ENCODE peak calls at places on chromosomes 12 and 14, in eight cellular contexts. U, J, A, L, N, H, Q and I are unnamed samples.

GRCh38 chr12:68036642-68037041 is 47.4 kb downstream of the IFNG-AS1 start:
- DNase-seq in U (no peak), J (no peak), A (no peak), L (peak), N (no peak), H (no peak), Q (no peak), I (no peak)

GRCh38 chr14:69699743-69700309 is 67.1 kb upstream of the SRSF5 start:
- DNase-seq in U (no peak), J (no peak), A (no peak), L (no peak), N (no peak), H (no peak), Q (no peak), I (no peak)

GRCh38 chr14:33899723-33900341 is 51.0 kb downstream of the EGLN3 start:
- DNase-seq in U (no peak), J (no peak), A (no peak), L (no peak), N (no peak), H (no peak), Q (no peak), I (no peak)

GRCh38 chr12:62211510-62211909 is 48.7 kb upstream of the USP15 start:
- DNase-seq in U (peak), J (no peak), A (no peak), L (no peak), N (peak), H (no peak), Q (no peak), I (no peak)

GRCh38 chr14:91575469-91576208 is 65.5 kb upstream of the PPP4R3A start:
- DNase-seq in U (no peak), J (no peak), A (no peak), L (no peak), N (no peak), H (no peak), Q (no peak), I (no peak)

GRCh38 chr12:120412421-120412820 is 25.5 kb upstream of the COX6A1 start:
- DNase-seq in U (no peak), J (no peak), A (no peak), L (no peak), N (no peak), H (no peak), Q (no peak), I (no peak)

GRCh38 chr14:44404021-44404420 is 103.1 kb downstream of the FSCB start:
- DNase-seq in U (no peak), J (no peak), A (no peak), L (no peak), N (peak), H (no peak), Q (no peak), I (no peak)

GRCh38 chr12:67705394-67706370 is 57.1 kb downstream of the DYRK2 start:
- DNase-seq in U (peak), J (no peak), A (no peak), L (no peak), N (peak), H (no peak), Q (no peak), I (no peak)

GRCh38 chr12:3004655-3005565 is 45.7 kb downstream of the TEAD4 start:
- DNase-seq in U (peak), J (no peak), A (no peak), L (no peak), N (peak), H (no peak), Q (no peak), I (no peak)

GRCh38 chr12:131939007-131939406 is 9.9 kb downstream of the PUS1 start:
- DNase-seq in U (no peak), J (no peak), A (no peak), L (no peak), N (no peak), H (no peak), Q (no peak), I (no peak)

GRCh38 chr12:130993759-130994670 is 40.3 kb downstream of the ADGRD1 start:
- DNase-seq in U (no peak), J (no peak), A (no peak), L (no peak), N (no peak), H (no peak), Q (no peak), I (no peak)

GRCh38 chr12:41184864-41185263 is 3.3 kb upstream of the PDZRN4 start:
- DNase-seq in U (peak), J (no peak), A (no peak), L (no peak), N (no peak), H (no peak), Q (no peak), I (no peak)

GRCh38 chr12:112350593-112351592 is 31.3 kb downstream of the HECTD4 start:
- DNase-seq in U (peak), J (no peak), A (no peak), L (no peak), N (no peak), H (no peak), Q (no peak), I (no peak)

GRCh38 chr12:104973250-104973649 is 12.9 kb upstream of the NOPCHAP1 start:
- DNase-seq in U (no peak), J (no peak), A (no peak), L (no peak), N (no peak), H (no peak), Q (no peak), I (no peak)

GRCh38 chr12:72144553-72144952 is 127.6 kb upstream of the TRHDE start:
- DNase-seq in U (no peak), J (no peak), A (no peak), L (no peak), N (no peak), H (no peak), Q (no peak), I (no peak)

GRCh38 chr12:39830862-39831520 is 211.4 kb upstream of the ABCD2 start:
- DNase-seq in U (peak), J (no peak), A (no peak), L (no peak), N (no peak), H (no peak), Q (no peak), I (no peak)

GRCh38 chr12:95848575-95849388 is 10.0 kb upstream of the SNRPF start:
- DNase-seq in U (peak), J (no peak), A (no peak), L (no peak), N (peak), H (no peak), Q (no peak), I (no peak)

GRCh38 chr14:49487238-49487637 is 98.9 kb downstream of the RPS29 start:
- DNase-seq in U (no peak), J (no peak), A (no peak), L (no peak), N (no peak), H (no peak), Q (no peak), I (no peak)

GRCh38 chr12:12786716-12787601 is 1.5 kb downstream of the APOLD1 start:
- DNase-seq in U (peak), J (peak), A (no peak), L (peak), N (peak), H (peak), Q (peak), I (no peak)

GRCh38 chr12:39990122-39991101 is 115.5 kb downstream of the SLC2A13 start:
- DNase-seq in U (peak), J (peak), A (peak), L (peak), N (peak), H (peak), Q (no peak), I (peak)